ENCODE peak calls at places on chromosomes 6 and 20, in five cellular contexts. One of them, this sample, is unnamed.

GRCh38 chr20:18172379-18172778 is 34.7 kb downstream of the KAT14 start:
- DNase-seq in A673: no peak
- DNase-seq in neural progenitor cell: no peak
- DNase-seq in GM12865: no peak
- DNase-seq in RWPE2: no peak
- DNase-seq in this sample: no peak

GRCh38 chr6:157760589-157761330 is 62.3 kb upstream of the SNX9 start:
- DNase-seq in A673: no peak
- DNase-seq in neural progenitor cell: no peak
- DNase-seq in GM12865: no peak
- DNase-seq in RWPE2: peak; percentile 75
- DNase-seq in this sample: peak; percentile 75

GRCh38 chr20:54051019-54051418 is 19.4 kb downstream of the BCAS1 start:
- DNase-seq in A673: no peak
- DNase-seq in neural progenitor cell: no peak
- DNase-seq in GM12865: no peak
- DNase-seq in RWPE2: no peak
- DNase-seq in this sample: no peak

GRCh38 chr20:1875762-1876161 is 19.4 kb upstream of the SIRPA start:
- DNase-seq in A673: no peak
- DNase-seq in neural progenitor cell: no peak
- DNase-seq in GM12865: no peak
- DNase-seq in RWPE2: no peak
- DNase-seq in this sample: no peak

GRCh38 chr20:56259948-56260347 is 11.4 kb downstream of the MC3R start:
- DNase-seq in A673: no peak
- DNase-seq in neural progenitor cell: no peak
- DNase-seq in GM12865: no peak
- DNase-seq in RWPE2: no peak
- DNase-seq in this sample: no peak

GRCh38 chr6:151417477-151417876 is 26.1 kb upstream of the ZBTB2 start:
- DNase-seq in A673: no peak
- DNase-seq in neural progenitor cell: no peak
- DNase-seq in GM12865: no peak
- DNase-seq in RWPE2: no peak
- DNase-seq in this sample: no peak

GRCh38 chr20:53021934-53022333 is 49.8 kb downstream of the TSHZ2 start:
- DNase-seq in A673: no peak
- DNase-seq in neural progenitor cell: no peak
- DNase-seq in GM12865: peak; percentile 19
- DNase-seq in RWPE2: no peak
- DNase-seq in this sample: no peak

GRCh38 chr6:112253842-112254816 is at the start of gene LAMA4:
- DNase-seq in A673: peak; percentile 51
- DNase-seq in neural progenitor cell: peak; percentile 59
- DNase-seq in GM12865: no peak
- DNase-seq in RWPE2: no peak
- DNase-seq in this sample: no peak

GRCh38 chr6:108732101-108732870 is 115.9 kb upstream of the ARMC2 start:
- DNase-seq in A673: no peak
- DNase-seq in neural progenitor cell: peak; percentile 36
- DNase-seq in GM12865: no peak
- DNase-seq in RWPE2: peak; percentile 76
- DNase-seq in this sample: no peak

GRCh38 chr6:75275067-75275466 is 9.5 kb downstream of the TMEM30A start:
- DNase-seq in A673: peak; percentile 38
- DNase-seq in neural progenitor cell: no peak
- DNase-seq in GM12865: no peak
- DNase-seq in RWPE2: no peak
- DNase-seq in this sample: no peak

GRCh38 chr6:5135783-5136376 is 50.7 kb downstream of the PPP1R3G start:
- DNase-seq in A673: peak; percentile 82
- DNase-seq in neural progenitor cell: peak; percentile 54
- DNase-seq in GM12865: peak; percentile 83
- DNase-seq in RWPE2: no peak
- DNase-seq in this sample: no peak

GRCh38 chr20:13042458-13042794 is 33.7 kb downstream of the SPTLC3 start:
- DNase-seq in A673: no peak
- DNase-seq in neural progenitor cell: no peak
- DNase-seq in GM12865: peak; percentile 1
- DNase-seq in RWPE2: no peak
- DNase-seq in this sample: no peak

DNA sequence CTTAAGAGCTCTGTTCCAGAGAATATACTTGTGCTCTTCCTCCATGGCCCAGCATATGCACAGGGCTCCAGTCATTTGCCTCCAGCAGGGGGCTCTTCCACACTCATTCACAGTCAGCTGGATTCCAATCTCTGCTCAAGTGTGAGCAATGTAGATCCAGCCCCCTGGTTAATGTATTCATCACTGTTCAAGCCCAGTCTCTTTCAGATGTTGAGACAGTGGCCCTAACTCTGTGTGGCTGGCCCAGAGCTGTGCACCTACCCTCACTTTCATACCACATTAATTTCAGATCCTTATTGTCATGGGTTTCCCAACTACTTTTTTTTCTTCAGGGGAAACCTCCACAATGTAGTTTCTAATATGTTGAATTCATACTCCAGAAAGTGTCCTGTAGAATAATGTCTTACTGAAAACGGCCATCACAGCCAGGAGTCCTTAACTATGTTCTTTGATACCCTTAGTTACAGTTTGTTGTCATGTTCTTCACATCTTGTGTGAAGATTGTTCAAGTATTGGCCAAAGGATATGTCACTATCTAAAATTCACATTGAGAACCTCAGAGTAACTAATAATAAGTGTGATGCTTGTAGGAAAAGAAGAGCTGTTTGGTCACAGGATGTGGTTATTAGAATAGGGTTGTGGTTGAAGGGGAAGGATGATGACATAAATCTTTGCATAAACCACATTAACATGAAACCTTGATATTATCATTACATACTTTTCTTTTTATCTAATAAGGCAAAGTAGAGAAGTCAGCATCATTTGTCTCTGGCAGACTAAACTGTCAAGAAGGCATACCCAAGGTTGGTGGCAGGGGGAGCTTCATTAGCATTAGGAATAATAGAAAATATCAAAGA is 14.4 kb upstream of the HLA-DQA1 start:
- DNase-seq in A673: peak; percentile 73
- DNase-seq in neural progenitor cell: peak; percentile 87
- DNase-seq in GM12865: peak; percentile 94
- DNase-seq in RWPE2: no peak
- DNase-seq in this sample: no peak
- TF ChIP-seq CTCF in A673: peak; percentile 64
- TF ChIP-seq CTCF in neural progenitor cell: peak; percentile 81
- TF ChIP-seq CTCF in GM12865: peak; percentile 70
- TF ChIP-seq CTCF in RWPE2: peak; percentile 24
- TF ChIP-seq CTCF in this sample: peak; percentile 59

GRCh38 chr6:26500102-26500501 is at the start of gene BTN1A1:
- DNase-seq in A673: no peak
- DNase-seq in neural progenitor cell: no peak
- DNase-seq in GM12865: no peak
- DNase-seq in RWPE2: no peak
- DNase-seq in this sample: no peak
- TF ChIP-seq CTCF in A673: no peak
- TF ChIP-seq CTCF in neural progenitor cell: no peak
- TF ChIP-seq CTCF in GM12865: no peak
- TF ChIP-seq CTCF in RWPE2: no peak
- TF ChIP-seq CTCF in this sample: no peak

DNA sequence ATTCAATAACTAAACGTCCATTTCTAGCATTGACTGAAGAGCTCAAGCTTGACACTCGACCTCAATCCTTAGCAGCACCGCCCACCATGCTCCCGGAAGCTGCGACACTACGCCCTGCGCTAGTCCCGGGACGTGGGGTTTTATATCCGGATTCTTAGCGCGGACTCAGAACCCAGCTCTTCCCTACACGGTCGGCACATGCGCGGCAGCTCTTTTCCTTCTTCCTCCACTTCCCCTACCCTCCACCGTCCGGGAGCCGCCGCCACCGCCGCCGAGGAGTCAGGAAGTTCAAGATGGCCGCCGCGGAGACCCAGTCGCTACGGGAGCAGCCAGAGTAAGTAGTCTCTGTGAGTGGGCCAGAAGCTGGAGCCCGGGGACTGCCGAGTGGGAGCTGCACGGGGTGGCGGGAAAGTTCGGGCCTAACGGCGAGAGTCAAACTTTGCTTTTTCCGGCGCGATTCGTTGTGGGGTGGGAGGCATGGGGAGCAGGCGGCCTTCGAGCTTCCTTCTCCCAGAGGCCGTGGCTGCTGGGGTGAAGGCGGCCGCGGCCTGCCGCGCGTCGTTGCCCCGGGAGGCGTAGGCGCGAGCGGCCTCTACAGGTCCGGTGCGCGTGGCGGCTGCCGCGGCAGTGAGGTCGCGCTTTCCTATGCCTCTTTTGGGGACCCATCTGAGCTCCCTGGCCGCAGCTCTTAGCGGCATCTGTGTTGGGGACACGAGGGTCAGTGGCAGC is 57.6 kb downstream of the FAM217A start:
- DNase-seq in A673: peak; percentile 99
- DNase-seq in neural progenitor cell: peak; percentile 96
- DNase-seq in GM12865: peak; percentile 96
- DNase-seq in RWPE2: peak; percentile 96
- DNase-seq in this sample: peak; percentile 98
- TF ChIP-seq CTCF in A673: peak; percentile 31
- TF ChIP-seq CTCF in neural progenitor cell: peak; percentile 50
- TF ChIP-seq CTCF in GM12865: peak; percentile 49
- TF ChIP-seq CTCF in RWPE2: peak; percentile 27
- TF ChIP-seq CTCF in this sample: peak; percentile 48

DNA sequence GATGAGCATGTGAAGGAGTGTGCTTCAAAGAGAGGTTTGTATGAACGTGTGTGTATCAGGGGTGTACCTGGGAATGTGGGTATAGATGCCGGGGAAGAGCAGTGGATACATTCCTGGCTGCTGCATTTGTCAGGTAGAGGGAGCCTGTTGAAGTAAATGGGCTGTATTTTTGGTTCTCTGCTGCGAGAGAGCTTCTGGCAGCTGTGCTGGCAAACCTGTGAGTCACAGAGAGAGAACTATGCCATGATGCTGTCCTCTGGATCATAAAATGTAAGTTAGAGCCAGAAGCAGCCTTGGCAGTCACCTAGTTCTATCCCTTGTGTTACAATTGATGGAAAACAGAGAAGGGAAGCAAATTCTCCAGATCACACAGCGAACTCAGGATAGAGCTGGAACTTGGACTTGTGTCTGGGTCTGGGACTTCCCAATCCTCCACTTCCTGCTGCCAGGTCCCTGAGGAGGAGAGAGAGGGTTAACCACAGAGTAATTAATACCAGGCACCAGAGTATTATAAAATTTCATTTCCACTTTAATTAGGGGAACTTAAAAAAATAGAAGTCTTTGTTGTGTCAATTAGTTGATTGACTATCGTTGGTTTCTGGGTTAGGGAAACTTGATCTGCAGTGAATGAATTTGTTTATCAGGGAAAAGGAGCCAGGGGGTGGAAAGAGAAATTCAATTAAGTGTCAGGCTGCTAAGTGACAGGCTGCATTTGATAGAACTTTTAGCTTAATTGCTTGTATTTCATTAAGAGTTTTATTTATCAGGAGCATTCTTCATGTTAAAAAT is 41.1 kb upstream of the GTSF1L start:
- DNase-seq in A673: no peak
- DNase-seq in neural progenitor cell: no peak
- DNase-seq in GM12865: no peak
- DNase-seq in RWPE2: no peak
- DNase-seq in this sample: no peak
- TF ChIP-seq CTCF in A673: no peak
- TF ChIP-seq CTCF in neural progenitor cell: no peak
- TF ChIP-seq CTCF in GM12865: no peak
- TF ChIP-seq CTCF in RWPE2: peak; percentile 64
- TF ChIP-seq CTCF in this sample: no peak

GRCh38 chr6:18245079-18245478 is 19.3 kb downstream of the DEK start:
- DNase-seq in A673: no peak
- DNase-seq in neural progenitor cell: no peak
- DNase-seq in GM12865: no peak
- DNase-seq in RWPE2: no peak
- DNase-seq in this sample: no peak

GRCh38 chr6:18246205-18246604 is 18.1 kb downstream of the DEK start:
- DNase-seq in A673: no peak
- DNase-seq in neural progenitor cell: no peak
- DNase-seq in GM12865: no peak
- DNase-seq in RWPE2: no peak
- DNase-seq in this sample: no peak

GRCh38 chr6:18245642-18246041 is 18.7 kb downstream of the DEK start:
- DNase-seq in A673: no peak
- DNase-seq in neural progenitor cell: no peak
- DNase-seq in GM12865: peak; percentile 43
- DNase-seq in RWPE2: no peak
- DNase-seq in this sample: no peak

GRCh38 chr6:18247002-18247401 is 17.3 kb downstream of the DEK start:
- DNase-seq in A673: no peak
- DNase-seq in neural progenitor cell: no peak
- DNase-seq in GM12865: no peak
- DNase-seq in RWPE2: no peak
- DNase-seq in this sample: no peak

DNA sequence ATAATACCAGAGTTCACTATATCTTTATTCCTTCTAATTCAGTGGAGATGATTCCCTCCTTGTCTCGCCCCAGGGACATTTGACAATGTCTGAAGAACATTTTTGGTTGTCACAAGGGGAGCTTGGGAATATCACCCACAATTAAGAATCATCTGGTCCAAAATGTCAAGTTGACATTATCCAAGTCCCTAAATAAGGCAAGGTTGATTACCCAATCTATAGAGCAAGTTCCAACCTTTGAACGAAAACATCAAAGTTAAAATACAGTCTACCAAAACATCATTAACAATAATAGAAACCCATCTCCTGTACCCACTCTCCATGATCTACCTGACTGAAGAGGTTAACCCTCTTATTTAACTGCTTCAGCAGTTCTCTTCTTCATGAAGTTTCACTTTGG is 15.6 kb downstream of the DEK start:
- DNase-seq in A673: no peak
- DNase-seq in neural progenitor cell: no peak
- DNase-seq in GM12865: no peak
- DNase-seq in RWPE2: no peak
- DNase-seq in this sample: no peak
- TF ChIP-seq CTCF in A673: no peak
- TF ChIP-seq CTCF in neural progenitor cell: no peak
- TF ChIP-seq CTCF in GM12865: no peak
- TF ChIP-seq CTCF in RWPE2: no peak
- TF ChIP-seq CTCF in this sample: no peak

GRCh38 chr6:33053230-33053629 is 20.2 kb downstream of the HLA-DPA1 start:
- DNase-seq in A673: no peak
- DNase-seq in neural progenitor cell: no peak
- DNase-seq in GM12865: no peak
- DNase-seq in RWPE2: no peak
- DNase-seq in this sample: no peak

GRCh38 chr6:33050013-33050800 is 23.2 kb downstream of the HLA-DPA1 start:
- DNase-seq in A673: no peak
- DNase-seq in neural progenitor cell: no peak
- DNase-seq in GM12865: no peak
- DNase-seq in RWPE2: no peak
- DNase-seq in this sample: no peak

GRCh38 chr6:33052627-33053026 is 20.8 kb downstream of the HLA-DPA1 start:
- DNase-seq in A673: no peak
- DNase-seq in neural progenitor cell: no peak
- DNase-seq in GM12865: no peak
- DNase-seq in RWPE2: no peak
- DNase-seq in this sample: no peak

GRCh38 chr6:33049323-33049722 is 24.1 kb downstream of the HLA-DPA1 start:
- DNase-seq in A673: no peak
- DNase-seq in neural progenitor cell: peak; percentile 17
- DNase-seq in GM12865: peak; percentile 61
- DNase-seq in RWPE2: no peak
- DNase-seq in this sample: no peak
- TF ChIP-seq CTCF in A673: peak; percentile 40
- TF ChIP-seq CTCF in neural progenitor cell: peak; percentile 45
- TF ChIP-seq CTCF in GM12865: peak; percentile 61
- TF ChIP-seq CTCF in RWPE2: no peak
- TF ChIP-seq CTCF in this sample: no peak